ENCODE peak calls at places on chromosomes 1 and 21, in five cellular contexts. B is frontal cortex, L is aorta, J is T-helper 2 cell, Z is Caki2. P is an unnamed sample.

GRCh38 chr1:209675567-209676154 is 449 bp downstream of the G0S2 start:
- DNase-seq in J (no peak), L (no peak), Z (no peak), B (peak; percentile 33), P (no peak)

GRCh38 chr21:34983680-34984086 is 65.4 kb downstream of the RUNX1 start:
- DNase-seq in Z (peak; percentile 56), L (no peak), J (no peak), B (no peak), P (peak; percentile 65)

GRCh38 chr21:45266518-45267389 is 20.9 kb downstream of the POFUT2 start:
- DNase-seq in B (no peak), L (peak; percentile 51), Z (no peak), J (no peak), P (peak; percentile 27)

GRCh38 chr1:21861602-21862429 is 49.8 kb downstream of the LDLRAD2 start:
- DNase-seq in L (peak; percentile 73), J (no peak), Z (peak; percentile 37), B (no peak), P (no peak)

GRCh38 chr1:7680791-7681165 is 90.3 kb upstream of the VAMP3 start:
- DNase-seq in B (no peak), L (no peak), J (no peak), Z (no peak), P (no peak)

GRCh38 chr1:224308064-224308463 is 21.9 kb downstream of the NVL start:
- DNase-seq in B (no peak), L (no peak), J (no peak), Z (no peak), P (no peak)

GRCh38 chr1:54490361-54491248 is 57.4 kb upstream of the ACOT11 start:
- DNase-seq in J (no peak), L (no peak), Z (no peak), B (no peak), P (no peak)

GRCh38 chr1:180192172-180192571 is 37.5 kb downstream of the QSOX1 start:
- DNase-seq in J (no peak), L (no peak), B (no peak), Z (no peak), P (no peak)

GRCh38 chr1:240468616-240469015 is 143.3 kb downstream of the GREM2 start:
- DNase-seq in Z (no peak), J (no peak), L (no peak), B (no peak), P (no peak)

GRCh38 chr1:182809414-182809957 is 19.9 kb downstream of the NPL start:
- DNase-seq in B (no peak), J (no peak), Z (no peak), L (no peak), P (no peak)

GRCh38 chr1:205313681-205314308 is 7.8 kb downstream of the NUAK2 start:
- DNase-seq in L (peak; percentile 80), B (no peak), J (no peak), Z (no peak), P (no peak)

GRCh38 chr1:107879338-107879737 is 85.6 kb downstream of the VAV3 start:
- DNase-seq in J (no peak), B (no peak), L (no peak), Z (no peak), P (no peak)

GRCh38 chr1:12485231-12486172 is 132.5 kb downstream of the DHRS3 start:
- DNase-seq in J (no peak), B (no peak), L (no peak), Z (peak; percentile 58), P (no peak)

GRCh38 chr1:115296981-115297380 is 41.1 kb downstream of the NGF start:
- DNase-seq in Z (no peak), L (no peak), J (no peak), B (no peak), P (no peak)

GRCh38 chr1:108199781-108200626 is at the start of gene SLC25A24:
- DNase-seq in J (peak; percentile 49), L (peak; percentile 92), Z (peak; percentile 82), B (peak; percentile 79), P (peak; percentile 71)

GRCh38 chr1:159821171-159821867 is 5.4 kb upstream of the SLAMF8 start:
- DNase-seq in B (no peak), J (no peak), L (no peak), Z (no peak), P (no peak)

GRCh38 chr21:32368386-32368785 is 24.4 kb downstream of the URB1 start:
- DNase-seq in B (no peak), L (no peak), J (no peak), Z (no peak), P (no peak)

GRCh38 chr1:203017707-203018106 is 8.6 kb upstream of the PPFIA4 start:
- DNase-seq in Z (no peak), B (no peak), L (no peak), J (no peak), P (no peak)

GRCh38 chr1:42735056-42735455 is 5.0 kb downstream of the CLDN19 start:
- DNase-seq in L (no peak), B (no peak), J (no peak), Z (no peak), P (no peak)

GRCh38 chr1:110262296-110262695 is 52.2 kb downstream of the KCNC4 start:
- DNase-seq in J (no peak), L (no peak), B (no peak), Z (no peak), P (no peak)

GRCh38 chr1:104182251-104182650 is 432.6 kb downstream of the AMY1C start:
- DNase-seq in B (no peak), Z (no peak), L (no peak), J (no peak), P (no peak)

GRCh38 chr1:51666463-51666862 is 49.6 kb downstream of the OSBPL9 start:
- DNase-seq in B (no peak), Z (no peak), L (no peak), J (no peak), P (no peak)

GRCh38 chr21:34883501-34884271 is 165.4 kb downstream of the RUNX1 start:
- DNase-seq in L (no peak), Z (peak; percentile 44), J (no peak), B (no peak), P (no peak)

GRCh38 chr1:195754874-195755273 is 853.4 kb downstream of the KCNT2 start:
- DNase-seq in L (no peak), J (no peak), B (no peak), Z (no peak), P (no peak)

GRCh38 chr1:76302711-76303347 is 228.3 kb downstream of the ST6GALNAC3 start:
- DNase-seq in J (no peak), Z (no peak), B (no peak), L (no peak), P (no peak)

GRCh38 chr1:201783572-201783971 is 45.4 kb upstream of the IPO9 start:
- DNase-seq in L (no peak), Z (no peak), J (no peak), B (no peak), P (no peak)

GRCh38 chr1:57831624-57832023 is 407.8 kb upstream of the DAB1 start:
- DNase-seq in L (no peak), J (no peak), B (no peak), Z (peak; percentile 62), P (no peak)

GRCh38 chr1:56200446-56200845 is 378.9 kb downstream of the PLPP3 start:
- DNase-seq in J (no peak), B (no peak), L (no peak), Z (no peak), P (no peak)

GRCh38 chr1:118928739-118929554 is 59.2 kb downstream of the TBX15 start:
- DNase-seq in B (no peak), J (no peak), L (no peak), Z (peak; percentile 29), P (no peak)

GRCh38 chr1:44786138-44786840 is 1.7 kb downstream of the BEST4 start:
- DNase-seq in L (peak; percentile 89), Z (no peak), B (peak; percentile 69), J (peak; percentile 61), P (peak; percentile 70)

GRCh38 chr1:115179397-115179835 is 90.1 kb upstream of the TSPAN2 start:
- DNase-seq in B (no peak), Z (peak; percentile 93), J (no peak), L (no peak), P (peak; percentile 6)

GRCh38 chr1:19960621-19961020 is 18.8 kb downstream of the PLA2G2A start:
- DNase-seq in B (no peak), J (no peak), Z (no peak), L (no peak), P (no peak)

P was measured in activated T-cell treated with anti-CD3 and anti-CD28 coated beads for 48 hours.